ENCODE peak calls at places on chromosomes 13 and 19, in eight cellular contexts. One of them, this sample, is unnamed.

GRCh38 chr19:49637865-49638350 is 2.0 kb downstream of the RRAS start:
- DNase-seq in stimulated activated CD8-positive, alpha-beta memory T cell treated with anti-CD3 and anti-CD28 coated beads, Interleukin-7, amount 100 ng/mL, for 1 hour: no peak
- DNase-seq in smooth muscle cell of the brain vasculature: no peak
- DNase-seq in GM19239: no peak
- DNase-seq in naive B cell: no peak
- DNase-seq in HCEC 1CT: peak; percentile 78
- DNase-seq in pons: no peak
- DNase-seq in GM04503: peak; percentile 47
- DNase-seq in this sample: no peak

GRCh38 chr13:73576291-73576690 is 517.5 kb downstream of the KLF5 start:
- DNase-seq in stimulated activated CD8-positive, alpha-beta memory T cell treated with anti-CD3 and anti-CD28 coated beads, Interleukin-7, amount 100 ng/mL, for 1 hour: no peak
- DNase-seq in smooth muscle cell of the brain vasculature: no peak
- DNase-seq in GM19239: no peak
- DNase-seq in naive B cell: no peak
- DNase-seq in HCEC 1CT: no peak
- DNase-seq in pons: no peak
- DNase-seq in GM04503: no peak
- DNase-seq in this sample: no peak

GRCh38 chr13:112968910-112969691 is at the start of gene MCF2L:
- DNase-seq in stimulated activated CD8-positive, alpha-beta memory T cell treated with anti-CD3 and anti-CD28 coated beads, Interleukin-7, amount 100 ng/mL, for 1 hour: peak; percentile 24
- DNase-seq in smooth muscle cell of the brain vasculature: no peak
- DNase-seq in GM19239: no peak
- DNase-seq in naive B cell: peak; percentile 67
- DNase-seq in HCEC 1CT: no peak
- DNase-seq in pons: peak; percentile 62
- DNase-seq in GM04503: no peak
- DNase-seq in this sample: no peak

GRCh38 chr19:39409886-39410619 is 2.4 kb upstream of the PLEKHG2 start:
- DNase-seq in stimulated activated CD8-positive, alpha-beta memory T cell treated with anti-CD3 and anti-CD28 coated beads, Interleukin-7, amount 100 ng/mL, for 1 hour: no peak
- DNase-seq in smooth muscle cell of the brain vasculature: no peak
- DNase-seq in GM19239: no peak
- DNase-seq in naive B cell: peak; percentile 93
- DNase-seq in HCEC 1CT: peak; percentile 70
- DNase-seq in pons: no peak
- DNase-seq in GM04503: no peak
- DNase-seq in this sample: peak; percentile 57

GRCh38 chr19:11426656-11427055 is 7.5 kb upstream of the RGL3 start:
- DNase-seq in stimulated activated CD8-positive, alpha-beta memory T cell treated with anti-CD3 and anti-CD28 coated beads, Interleukin-7, amount 100 ng/mL, for 1 hour: no peak
- DNase-seq in smooth muscle cell of the brain vasculature: no peak
- DNase-seq in GM19239: no peak
- DNase-seq in naive B cell: no peak
- DNase-seq in HCEC 1CT: no peak
- DNase-seq in pons: no peak
- DNase-seq in GM04503: no peak
- DNase-seq in this sample: no peak

GRCh38 chr19:11345122-11345752 is 831 bp downstream of the TMEM205 start:
- DNase-seq in stimulated activated CD8-positive, alpha-beta memory T cell treated with anti-CD3 and anti-CD28 coated beads, Interleukin-7, amount 100 ng/mL, for 1 hour: no peak
- DNase-seq in smooth muscle cell of the brain vasculature: no peak
- DNase-seq in GM19239: no peak
- DNase-seq in naive B cell: no peak
- DNase-seq in HCEC 1CT: no peak
- DNase-seq in pons: no peak
- DNase-seq in GM04503: no peak
- DNase-seq in this sample: no peak

GRCh38 chr19:56076413-56076998 is 44.6 kb downstream of the ZNF787 start:
- DNase-seq in stimulated activated CD8-positive, alpha-beta memory T cell treated with anti-CD3 and anti-CD28 coated beads, Interleukin-7, amount 100 ng/mL, for 1 hour: no peak
- DNase-seq in smooth muscle cell of the brain vasculature: peak; percentile 28
- DNase-seq in GM19239: no peak
- DNase-seq in naive B cell: peak; percentile 15
- DNase-seq in HCEC 1CT: peak; percentile 11
- DNase-seq in pons: peak; percentile 35
- DNase-seq in GM04503: peak; percentile 6
- DNase-seq in this sample: no peak

GRCh38 chr13:48221301-48222190 is 11.5 kb upstream of the ITM2B start:
- DNase-seq in stimulated activated CD8-positive, alpha-beta memory T cell treated with anti-CD3 and anti-CD28 coated beads, Interleukin-7, amount 100 ng/mL, for 1 hour: no peak
- DNase-seq in smooth muscle cell of the brain vasculature: no peak
- DNase-seq in GM19239: no peak
- DNase-seq in naive B cell: no peak
- DNase-seq in HCEC 1CT: no peak
- DNase-seq in pons: peak; percentile 37
- DNase-seq in GM04503: no peak
- DNase-seq in this sample: no peak

GRCh38 chr13:95250961-95251360 is 50.3 kb downstream of the ABCC4 start:
- DNase-seq in stimulated activated CD8-positive, alpha-beta memory T cell treated with anti-CD3 and anti-CD28 coated beads, Interleukin-7, amount 100 ng/mL, for 1 hour: no peak
- DNase-seq in smooth muscle cell of the brain vasculature: no peak
- DNase-seq in GM19239: no peak
- DNase-seq in naive B cell: no peak
- DNase-seq in HCEC 1CT: no peak
- DNase-seq in pons: no peak
- DNase-seq in GM04503: no peak
- DNase-seq in this sample: no peak

GRCh38 chr13:50598338-50598737 is 245.2 kb downstream of the DLEU7 start:
- DNase-seq in stimulated activated CD8-positive, alpha-beta memory T cell treated with anti-CD3 and anti-CD28 coated beads, Interleukin-7, amount 100 ng/mL, for 1 hour: no peak
- DNase-seq in smooth muscle cell of the brain vasculature: no peak
- DNase-seq in GM19239: no peak
- DNase-seq in naive B cell: peak; percentile 34
- DNase-seq in HCEC 1CT: no peak
- DNase-seq in pons: no peak
- DNase-seq in GM04503: no peak
- DNase-seq in this sample: no peak

GRCh38 chr19:15141143-15141542 is 33.9 kb downstream of the SYDE1 start:
- DNase-seq in stimulated activated CD8-positive, alpha-beta memory T cell treated with anti-CD3 and anti-CD28 coated beads, Interleukin-7, amount 100 ng/mL, for 1 hour: no peak
- DNase-seq in smooth muscle cell of the brain vasculature: no peak
- DNase-seq in GM19239: no peak
- DNase-seq in naive B cell: no peak
- DNase-seq in HCEC 1CT: no peak
- DNase-seq in pons: no peak
- DNase-seq in GM04503: no peak
- DNase-seq in this sample: no peak

GRCh38 chr13:75505966-75506365 is 24.0 kb upstream of the TBC1D4 start:
- DNase-seq in stimulated activated CD8-positive, alpha-beta memory T cell treated with anti-CD3 and anti-CD28 coated beads, Interleukin-7, amount 100 ng/mL, for 1 hour: no peak
- DNase-seq in smooth muscle cell of the brain vasculature: no peak
- DNase-seq in GM19239: no peak
- DNase-seq in naive B cell: no peak
- DNase-seq in HCEC 1CT: no peak
- DNase-seq in pons: no peak
- DNase-seq in GM04503: no peak
- DNase-seq in this sample: no peak

GRCh38 chr19:23527797-23528196 is 132.5 kb upstream of the ZNF91 start:
- DNase-seq in stimulated activated CD8-positive, alpha-beta memory T cell treated with anti-CD3 and anti-CD28 coated beads, Interleukin-7, amount 100 ng/mL, for 1 hour: no peak
- DNase-seq in smooth muscle cell of the brain vasculature: no peak
- DNase-seq in GM19239: no peak
- DNase-seq in naive B cell: no peak
- DNase-seq in HCEC 1CT: no peak
- DNase-seq in pons: no peak
- DNase-seq in GM04503: no peak
- DNase-seq in this sample: peak; percentile 5

GRCh38 chr19:47778089-47778953 is at the start of gene SELENOW:
- DNase-seq in stimulated activated CD8-positive, alpha-beta memory T cell treated with anti-CD3 and anti-CD28 coated beads, Interleukin-7, amount 100 ng/mL, for 1 hour: peak; percentile 60
- DNase-seq in smooth muscle cell of the brain vasculature: peak; percentile 28
- DNase-seq in GM19239: peak; percentile 93
- DNase-seq in naive B cell: peak; percentile 75
- DNase-seq in HCEC 1CT: peak; percentile 46
- DNase-seq in pons: peak; percentile 66
- DNase-seq in GM04503: no peak
- DNase-seq in this sample: peak; percentile 98